ENCODE peak calls at places on chromosomes 13 and 19, in four cellular contexts. One of them, this sample, is unnamed.

GRCh38 chr19:33686246-33686645 is 64.5 kb downstream of the CHST8 start:
- DNase-seq in Karpas-422: no peak
- DNase-seq in ACHN: no peak
- DNase-seq in cerebellar nuclear complex: no peak
- DNase-seq in this sample: no peak

GRCh38 chr13:32881792-32882175 is 134.4 kb upstream of the KL start:
- DNase-seq in Karpas-422: no peak
- DNase-seq in ACHN: no peak
- DNase-seq in cerebellar nuclear complex: no peak
- DNase-seq in this sample: no peak

GRCh38 chr13:106314417-106314816 is 221.0 kb downstream of the EFNB2 start:
- DNase-seq in Karpas-422: no peak
- DNase-seq in ACHN: no peak
- DNase-seq in cerebellar nuclear complex: no peak
- DNase-seq in this sample: no peak

GRCh38 chr13:98576215-98576945 is 527 bp downstream of the STK24 start:
- DNase-seq in Karpas-422: peak
- DNase-seq in ACHN: peak
- DNase-seq in cerebellar nuclear complex: no peak
- DNase-seq in this sample: peak

GRCh38 chr13:30713133-30713532 is 22.2 kb upstream of the ALOX5AP start:
- DNase-seq in Karpas-422: peak
- DNase-seq in ACHN: no peak
- DNase-seq in cerebellar nuclear complex: no peak
- DNase-seq in this sample: peak

GRCh38 chr13:50592412-50593145 is 250.9 kb downstream of the DLEU7 start:
- DNase-seq in Karpas-422: no peak
- DNase-seq in ACHN: peak
- DNase-seq in cerebellar nuclear complex: no peak
- DNase-seq in this sample: peak

GRCh38 chr19:17686592-17687042 is 1.5 kb downstream of the UNC13A start:
- DNase-seq in Karpas-422: no peak
- DNase-seq in ACHN: no peak
- DNase-seq in cerebellar nuclear complex: no peak
- DNase-seq in this sample: peak

GRCh38 chr13:94312511-94313191 is 166.8 kb downstream of the DCT start:
- DNase-seq in Karpas-422: no peak
- DNase-seq in ACHN: no peak
- DNase-seq in cerebellar nuclear complex: no peak
- DNase-seq in this sample: no peak

GRCh38 chr19:8355631-8356402 is 8.1 kb upstream of the ANGPTL4 start:
- DNase-seq in Karpas-422: no peak
- DNase-seq in ACHN: peak
- DNase-seq in cerebellar nuclear complex: no peak
- DNase-seq in this sample: peak

GRCh38 chr13:90868321-90868920 is 479.1 kb upstream of the MIR17HG start:
- DNase-seq in Karpas-422: peak
- DNase-seq in ACHN: peak
- DNase-seq in cerebellar nuclear complex: no peak
- DNase-seq in this sample: peak

GRCh38 chr19:9850235-9850959 is 15.3 kb downstream of the PIN1 start:
- DNase-seq in Karpas-422: no peak
- DNase-seq in ACHN: no peak
- DNase-seq in cerebellar nuclear complex: no peak
- DNase-seq in this sample: no peak

GRCh38 chr19:16417660-16418596 is 53.8 kb downstream of the EPS15L1 start:
- DNase-seq in Karpas-422: peak
- DNase-seq in ACHN: peak
- DNase-seq in cerebellar nuclear complex: no peak
- DNase-seq in this sample: peak

GRCh38 chr13:110338441-110339101 is 31.5 kb downstream of the COL4A2 start:
- DNase-seq in Karpas-422: no peak
- DNase-seq in ACHN: no peak
- DNase-seq in cerebellar nuclear complex: no peak
- DNase-seq in this sample: peak

GRCh38 chr19:17645339-17645963 is 42.7 kb downstream of the UNC13A start:
- DNase-seq in Karpas-422: no peak
- DNase-seq in ACHN: no peak
- DNase-seq in cerebellar nuclear complex: no peak
- DNase-seq in this sample: no peak

GRCh38 chr13:41577437-41577836 is 120.1 kb downstream of the RGCC start:
- DNase-seq in Karpas-422: no peak
- DNase-seq in ACHN: no peak
- DNase-seq in cerebellar nuclear complex: no peak
- DNase-seq in this sample: peak

GRCh38 chr13:58712191-58712590 is 1080.6 kb downstream of the PCDH17 start:
- DNase-seq in Karpas-422: peak
- DNase-seq in ACHN: no peak
- DNase-seq in cerebellar nuclear complex: no peak
- DNase-seq in this sample: no peak

GRCh38 chr19:36093687-36094086 is 17.3 kb upstream of the OVOL3 start:
- DNase-seq in Karpas-422: no peak
- DNase-seq in ACHN: no peak
- DNase-seq in cerebellar nuclear complex: no peak
- DNase-seq in this sample: no peak

GRCh38 chr13:27006519-27007161 is 165.0 kb downstream of the USP12 start:
- DNase-seq in Karpas-422: no peak
- DNase-seq in ACHN: peak
- DNase-seq in cerebellar nuclear complex: no peak
- DNase-seq in this sample: peak

GRCh38 chr13:46575843-46576242 is 22.9 kb downstream of the LRCH1 start:
- DNase-seq in Karpas-422: no peak
- DNase-seq in ACHN: peak
- DNase-seq in cerebellar nuclear complex: no peak
- DNase-seq in this sample: peak